ENCODE peak calls at places on chromosomes 16 and 17, in seven cellular contexts. C is cardiac fibroblast; A is stimulated activated CD8-positive, alpha-beta memory T cell treated with anti-CD3 and anti-CD28 coated beads, Interleukin-4, amount 100 ng/mL, for 24 hours; H is aorta; R is effector memory CD4-positive, alpha-beta T cell; P is iPS DF 6.9; W is NCI-H69. Q is an unnamed sample.

GRCh38 chr17:321386-321941 is 31.1 kb downstream of the RPH3AL start:
- DNase-seq in A (no peak), P (no peak), R (no peak), C (no peak), H (peak), W (no peak), Q (no peak)

GRCh38 chr16:21263640-21264211 is 14.4 kb downstream of the CRYM start:
- DNase-seq in P (no peak), R (no peak), H (no peak), W (peak), A (no peak), C (peak), Q (peak)

GRCh38 chr17:7548585-7549400 is at the start of gene TNFSF12:
- DNase-seq in R (peak), H (peak), A (peak), C (peak), P (no peak), W (peak), Q (peak)

GRCh38 chr17:72119963-72120877 is 600 bp upstream of the SOX9 start:
- DNase-seq in W (peak), C (peak), A (no peak), P (no peak), R (no peak), H (no peak), Q (peak)

GRCh38 chr17:1577186-1577585 is 14.6 kb upstream of the PITPNA start:
- DNase-seq in R (no peak), C (peak), H (peak), A (no peak), P (no peak), W (no peak), Q (no peak)

GRCh38 chr17:78172284-78173024 is 4.1 kb downstream of the SYNGR2 start:
- DNase-seq in W (peak), C (peak), R (no peak), A (no peak), P (no peak), H (no peak), Q (peak)

GRCh38 chr16:51152691-51153261 is 1.7 kb upstream of the SALL1 start:
- DNase-seq in W (no peak), H (no peak), A (no peak), R (no peak), C (no peak), P (no peak), Q (no peak)

GRCh38 chr17:38885044-38885727 is 15.3 kb downstream of the LASP1 start:
- DNase-seq in C (no peak), R (no peak), A (no peak), H (no peak), P (no peak), W (no peak), Q (no peak)

GRCh38 chr17:38608648-38609047 is 2.9 kb upstream of the SRCIN1 start:
- DNase-seq in P (no peak), C (no peak), A (no peak), H (no peak), W (peak), R (no peak), Q (peak)

GRCh38 chr17:27846042-27846655 is 45.8 kb upstream of the NOS2 start:
- DNase-seq in W (no peak), H (no peak), P (no peak), R (no peak), C (no peak), A (peak), Q (no peak)

GRCh38 chr16:21626659-21627277 is 25.6 kb downstream of the IGSF6 start:
- DNase-seq in A (no peak), W (peak), P (no peak), H (no peak), C (peak), R (peak), Q (no peak)

GRCh38 chr16:65065031-65065430 is 56.8 kb downstream of the CDH11 start:
- DNase-seq in W (no peak), C (no peak), P (no peak), R (no peak), A (no peak), H (no peak), Q (no peak)

GRCh38 chr17:4941027-4941610 is 1.1 kb downstream of the RNF167 start:
- DNase-seq in A (no peak), H (no peak), W (no peak), P (no peak), C (no peak), R (no peak), Q (no peak)